ENCODE peak calls at places on chromosomes 6 and 20, in seven cellular contexts. B is H9, K is IMR-90, H is neuronal stem cell, Y is mesenchymal stem cell, I is mesendoderm, V is trophoblast cell. A is an unnamed sample.

GRCh38 chr20:32793059-32793458 is 26.7 kb upstream of the MAPRE1 start:
- DNase-seq in I (no peak), H (no peak), K (no peak), V (no peak), B (no peak), Y (no peak), A (no peak)

GRCh38 chr20:7399114-7399513 is 541.1 kb downstream of the HAO1 start:
- DNase-seq in B (no peak), I (no peak), K (no peak), V (no peak), Y (no peak), H (no peak), A (no peak)

GRCh38 chr20:16212790-16213189 is 360.5 kb downstream of the KIF16B start:
- DNase-seq in H (no peak), Y (no peak), B (no peak), K (no peak), V (no peak), I (no peak), A (no peak)

GRCh38 chr6:130366011-130366963 is at the start of gene TMEM200A:
- DNase-seq in V (no peak), B (peak; percentile 63), K (peak; percentile 51), H (peak; percentile 49), Y (peak; percentile 73), I (peak; percentile 79), A (peak; percentile 58)

GRCh38 chr6:148055410-148055809 is 287.2 kb upstream of the SASH1 start:
- DNase-seq in H (no peak), B (no peak), Y (peak; percentile 29), I (no peak), V (no peak), K (no peak), A (no peak)

GRCh38 chr20:38450412-38450975 is 15.4 kb upstream of the SNHG17 start:
- DNase-seq in H (no peak), I (peak; percentile 66), B (no peak), K (peak; percentile 49), Y (no peak), V (peak; percentile 82), A (no peak)

GRCh38 chr20:20761302-20761701 is 48.9 kb upstream of the RALGAPA2 start:
- DNase-seq in B (no peak), Y (no peak), V (no peak), K (no peak), I (no peak), H (no peak), A (no peak)

GRCh38 chr20:37366749-37367148 is 20.8 kb downstream of the SRC start:
- DNase-seq in K (no peak), Y (no peak), B (no peak), V (no peak), I (no peak), H (no peak), A (no peak)

GRCh38 chr6:42984001-42984923 is at the start of gene PPP2R5D:
- DNase-seq in I (peak; percentile 100), B (peak; percentile 99), V (peak; percentile 99), Y (peak; percentile 100), H (peak; percentile 98), K (peak; percentile 99), A (peak; percentile 92)

GRCh38 chr6:96499781-96500180 is 21.8 kb upstream of the UFL1 start:
- DNase-seq in H (no peak), K (no peak), V (no peak), Y (no peak), I (no peak), B (no peak), A (no peak)

GRCh38 chr20:56657879-56658278 is 28.8 kb downstream of the TFAP2C start:
- DNase-seq in V (no peak), I (no peak), K (no peak), H (no peak), Y (no peak), B (no peak), A (no peak)

GRCh38 chr6:69290116-69290515 is 506.7 kb downstream of the LMBRD1 start:
- DNase-seq in Y (no peak), K (no peak), B (no peak), I (no peak), V (no peak), H (no peak), A (no peak)

GRCh38 chr20:34301587-34302311 is 1.4 kb downstream of the AHCY start:
- DNase-seq in B (no peak), V (no peak), K (no peak), I (no peak), H (no peak), Y (no peak), A (no peak)

GRCh38 chr20:63579017-63579705 is 5.1 kb upstream of the HELZ2 start:
- DNase-seq in V (no peak), K (no peak), I (peak; percentile 27), Y (no peak), H (no peak), B (no peak), A (no peak)
- H3K4ac ChIP-seq in V (no peak overlapping the region), K (no peak overlapping the region), I (no peak overlapping the region), Y (no peak overlapping the region), H (no peak overlapping the region), B (no peak overlapping the region), A (no peak overlapping the region)

GRCh38 chr20:51204794-51205193 is 181.9 kb upstream of the KCNG1 start:
- DNase-seq in Y (no peak), K (no peak), B (no peak), I (no peak), V (no peak), H (no peak), A (no peak)
- H3K27me3 ChIP-seq in Y (peaks cover 45% of the 10 kb centered on the region), K (peaks cover 19% of the 10 kb centered on the region), B (no peaks in the 10 kb centered on the region), I (no peaks in the 10 kb centered on the region), V (no peaks in the 10 kb centered on the region), H (no peaks in the 10 kb centered on the region), A (no peaks in the 10 kb centered on the region)

GRCh38 chr20:59042796-59043621 is 423 bp upstream of the PRELID3B start:
- DNase-seq in I (peak; percentile 92), Y (peak; percentile 74), V (peak; percentile 95), B (peak; percentile 94), H (peak; percentile 84), K (peak; percentile 85), A (peak; percentile 43)
- H3K4ac ChIP-seq in I (no peak overlapping the region), Y (no peak overlapping the region), V (no peak overlapping the region), B (no peak overlapping the region), H (no peak overlapping the region), K (peak overlapping the region; percentile 86), A (no peak overlapping the region)

GRCh38 chr20:62552613-62553012 is 76.8 kb upstream of the GATA5 start:
- DNase-seq in Y (no peak), V (no peak), B (no peak), K (no peak), I (no peak), H (no peak), A (no peak)

GRCh38 chr20:62549499-62550086 is 73.8 kb upstream of the GATA5 start:
- DNase-seq in H (no peak), K (no peak), B (no peak), V (no peak), I (no peak), Y (no peak), A (peak; percentile 79)

GRCh38 chr20:62553136-62553837 is 77.5 kb upstream of the GATA5 start:
- DNase-seq in I (no peak), B (no peak), H (no peak), V (no peak), Y (no peak), K (no peak), A (no peak)

GRCh38 chr20:62550087-62550565 is 74.3 kb upstream of the GATA5 start:
- DNase-seq in Y (no peak), H (no peak), V (no peak), I (peak; percentile 31), K (no peak), B (no peak), A (no peak)

GRCh38 chr20:62551408-62552323 is 75.9 kb upstream of the GATA5 start:
- DNase-seq in Y (no peak), K (no peak), B (peak; percentile 44), I (peak; percentile 14), V (no peak), H (no peak), A (no peak)
- H3K27me3 ChIP-seq in Y (peaks cover 93% of the 10 kb centered on the region), K (peaks cover 79% of the 10 kb centered on the region), B (peaks cover 7% of the 10 kb centered on the region), I (peaks cover 7% of the 10 kb centered on the region), V (peaks cover 10% of the 10 kb centered on the region), H (peaks cover 23% of the 10 kb centered on the region), A (peaks cover 20% of the 10 kb centered on the region)

GRCh38 chr20:63546686-63547483 is 664 bp downstream of the SRMS start:
- DNase-seq in V (no peak), Y (no peak), K (no peak), H (no peak), I (no peak), B (no peak), A (no peak)
- H3K4ac ChIP-seq in V (no peak overlapping the region), Y (no peak overlapping the region), K (no peak overlapping the region), H (no peak overlapping the region), I (no peak overlapping the region), B (no peak overlapping the region), A (no peak overlapping the region)

GRCh38 chr6:28814032-28814976 is 109.5 kb downstream of the TRIM27 start:
- DNase-seq in H (no peak), B (peak; percentile 65), I (peak; percentile 53), V (no peak), Y (no peak), K (no peak), A (peak; percentile 72)

GRCh38 chr6:28812778-28813569 is 110.8 kb downstream of the TRIM27 start:
- DNase-seq in Y (no peak), B (no peak), H (no peak), K (no peak), I (no peak), V (no peak), A (no peak)

GRCh38 chr6:28810655-28811053 is 113.1 kb downstream of the TRIM27 start:
- DNase-seq in B (no peak), Y (no peak), V (no peak), K (no peak), H (no peak), I (no peak), A (no peak)

GRCh38 chr6:28809947-28810654 is 113.7 kb downstream of the TRIM27 start:
- DNase-seq in B (peak; percentile 64), K (no peak), H (no peak), I (peak; percentile 70), Y (peak; percentile 14), V (no peak), A (no peak)

GRCh38 chr6:28811873-28812272 is 111.9 kb downstream of the TRIM27 start:
- DNase-seq in B (no peak), K (peak; percentile 27), Y (peak; percentile 4), V (no peak), I (peak; percentile 65), H (no peak), A (no peak)
- H3K27me3 ChIP-seq in B (peaks cover 85% of the 10 kb centered on the region), K (peaks cover 47% of the 10 kb centered on the region), Y (peaks cover 74% of the 10 kb centered on the region), V (peaks cover 58% of the 10 kb centered on the region), I (peaks cover 55% of the 10 kb centered on the region), H (peaks cover 87% of the 10 kb centered on the region), A (peaks cover 86% of the 10 kb centered on the region)

A was measured in H1.